ENCODE peak calls at places on chromosomes 16 and 17, in eight cellular contexts. M is neural crest cell; U is colonic mucosa; S is mesothelial cell of epicardium; C is CD8-positive, alpha-beta T cell; R is endodermal cell; D is WTC11; Y is PC-3. V is an unnamed sample.

GRCh38 chr17:78986048-78986648 is 6.4 kb upstream of the LGALS3BP start:
- DNase-seq in Y (peak; percentile 42), S (no peak), M (no peak), U (peak; percentile 53), R (no peak), D (no peak), C (peak; percentile 19), V (no peak)

GRCh38 chr17:29155235-29155965 is 24.8 kb downstream of the MYO18A start:
- DNase-seq in U (peak; percentile 83), D (no peak), C (peak; percentile 51), M (no peak), S (no peak), R (peak; percentile 81), Y (peak; percentile 74), V (no peak)

GRCh38 chr16:50742521-50743150 is 750 bp downstream of the CYLD start:
- DNase-seq in R (peak; percentile 67), Y (peak; percentile 36), C (peak; percentile 51), M (no peak), U (peak; percentile 29), D (peak; percentile 25), S (no peak), V (peak; percentile 17)

GRCh38 chr16:11152677-11153321 is 103.2 kb downstream of the SOCS1 start:
- DNase-seq in S (no peak), C (no peak), Y (no peak), U (no peak), M (no peak), D (no peak), R (no peak), V (no peak)

GRCh38 chr17:19247423-19247822 is 10.3 kb downstream of the EPN2 start:
- DNase-seq in S (no peak), Y (no peak), D (no peak), U (no peak), M (no peak), R (no peak), C (no peak), V (no peak)

GRCh38 chr17:43745541-43745940 is 13.1 kb downstream of the SOST start:
- DNase-seq in S (no peak), C (no peak), U (no peak), R (no peak), D (peak; percentile 21), Y (no peak), M (no peak), V (no peak)

GRCh38 chr17:47208744-47209488 is at the start of gene MYL4:
- DNase-seq in D (no peak), U (no peak), Y (no peak), C (no peak), S (no peak), R (peak; percentile 70), M (no peak), V (no peak)

GRCh38 chr17:30021708-30022317 is 80.4 kb downstream of the EFCAB5 start:
- DNase-seq in M (peak; percentile 31), D (no peak), S (no peak), Y (peak; percentile 54), C (peak; percentile 27), U (peak; percentile 32), R (peak; percentile 71), V (peak; percentile 30)

GRCh38 chr17:65485388-65486299 is 75.8 kb downstream of the AXIN2 start:
- DNase-seq in R (peak; percentile 37), M (no peak), C (no peak), Y (no peak), D (no peak), S (no peak), U (no peak), V (no peak)

GRCh38 chr17:28505986-28506665 is at the start of gene FOXN1:
- DNase-seq in Y (no peak), D (no peak), M (no peak), U (no peak), S (no peak), C (no peak), R (no peak), V (no peak)

GRCh38 chr16:78684040-78684611 is 584.7 kb downstream of the WWOX start:
- DNase-seq in C (no peak), R (no peak), U (peak; percentile 30), Y (peak; percentile 77), M (no peak), S (no peak), D (no peak), V (no peak)

GRCh38 chr16:31143036-31143888 is 6.6 kb downstream of the PRSS36 start:
- DNase-seq in R (peak; percentile 65), S (no peak), Y (no peak), D (peak; percentile 51), U (peak; percentile 50), C (no peak), M (no peak), V (no peak)

DNA sequence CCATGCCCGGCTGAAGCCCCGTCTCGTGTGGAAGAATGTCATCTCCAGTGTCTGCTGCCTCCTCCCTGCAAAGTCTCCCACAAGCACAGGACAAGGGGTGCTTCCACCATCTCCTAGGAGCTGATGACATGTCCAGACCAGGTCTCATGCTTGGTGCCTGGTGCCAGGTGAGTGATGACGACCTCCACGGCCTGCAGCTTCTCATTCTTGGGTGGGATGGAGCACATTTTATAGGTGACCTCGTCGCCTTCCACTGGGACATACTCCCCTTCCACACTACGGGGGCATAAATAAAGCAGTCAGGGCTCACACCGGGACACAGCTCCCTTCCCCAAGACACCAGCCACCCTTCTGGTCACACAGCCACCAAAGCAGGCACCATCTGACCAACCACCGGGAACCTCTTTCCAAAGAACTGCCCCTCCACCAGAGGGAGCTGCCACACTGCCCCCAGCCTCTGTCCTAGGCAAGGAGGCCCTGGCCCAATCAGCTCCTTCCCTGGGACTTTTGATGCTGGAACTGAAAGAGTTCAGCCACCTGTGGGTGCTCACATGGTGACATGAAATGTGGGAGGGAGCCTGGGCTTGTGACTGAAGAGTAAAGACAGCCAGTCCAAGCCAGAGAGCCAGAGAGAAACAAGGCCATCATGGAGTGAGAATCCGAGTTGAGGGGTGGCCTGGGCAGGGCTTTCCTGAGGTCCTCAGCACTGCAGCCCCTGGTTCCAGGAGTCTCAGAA is 13.6 kb downstream of the CARHSP1 start:
- DNase-seq in S (no peak), U (peak; percentile 20), M (no peak), D (no peak), R (no peak), C (no peak), Y (no peak), V (no peak)
- TF ChIP-seq CTCF in S (no peak), U (no peak), M (peak; percentile 34), D (no peak), R (peak; percentile 62), C (no peak), Y (peak; percentile 42), V (no peak)

GRCh38 chr17:1606352-1606985 is 22.2 kb downstream of the SLC43A2 start:
- DNase-seq in M (no peak), S (no peak), R (no peak), D (no peak), C (no peak), U (no peak), Y (no peak), V (no peak)

GRCh38 chr17:1607971-1608320 is 20.7 kb downstream of the SLC43A2 start:
- DNase-seq in M (no peak), U (no peak), D (no peak), Y (no peak), C (no peak), S (no peak), R (no peak), V (no peak)

GRCh38 chr17:1605681-1606351 is 22.8 kb downstream of the SLC43A2 start:
- DNase-seq in U (no peak), R (no peak), Y (no peak), S (no peak), C (no peak), M (no peak), D (no peak), V (no peak)

GRCh38 chr17:1601571-1601970 is 27.1 kb downstream of the SLC43A2 start:
- DNase-seq in M (no peak), R (no peak), U (no peak), C (no peak), D (no peak), S (no peak), Y (no peak), V (no peak)

DNA sequence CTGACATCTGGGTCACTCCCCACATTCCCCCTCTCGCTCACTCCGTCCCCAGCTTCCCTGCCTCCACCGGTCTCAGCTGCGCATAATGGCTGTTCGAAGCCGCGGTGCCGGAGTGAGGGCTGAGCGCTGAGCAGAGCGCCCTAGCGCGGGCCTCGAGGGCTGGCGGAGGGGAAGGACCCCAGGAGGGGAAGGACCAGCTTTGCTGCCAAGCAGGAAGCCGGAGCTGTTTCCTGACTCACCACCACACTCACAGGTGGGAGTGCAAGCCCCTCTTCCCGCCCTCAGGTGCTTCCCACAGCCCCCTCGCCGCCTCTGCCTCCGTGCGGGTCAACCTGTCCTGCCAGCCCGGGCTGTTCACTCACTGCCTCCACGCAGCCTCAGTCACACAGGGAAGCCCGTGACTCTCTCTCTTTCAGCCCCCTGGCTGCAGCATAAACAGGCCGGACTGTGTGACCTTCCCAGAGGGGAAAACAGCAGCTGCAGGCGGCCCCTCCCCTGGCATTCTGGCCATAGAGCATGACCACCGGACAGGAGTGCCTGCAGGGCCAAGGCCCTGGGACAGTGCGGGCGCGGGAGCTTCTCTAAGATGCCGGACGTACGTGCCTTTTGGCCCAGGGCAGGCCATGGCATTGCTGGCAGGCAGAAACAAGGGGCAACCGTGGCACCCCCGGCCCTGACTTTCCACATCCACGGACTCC is 23.7 kb downstream of the SLC43A2 start:
- DNase-seq in S (no peak), U (no peak), D (peak; percentile 40), C (no peak), R (no peak), Y (no peak), M (no peak), V (no peak)
- TF ChIP-seq CTCF in S (no peak), U (no peak), D (no peak), C (no peak), R (no peak), Y (no peak), M (no peak), V (no peak)

GRCh38 chr17:37614391-37614790 is 5.2 kb upstream of the SYNRG start:
- DNase-seq in C (no peak), S (no peak), Y (peak; percentile 67), D (no peak), M (no peak), U (no peak), R (no peak), V (no peak)

GRCh38 chr17:37608369-37609169 is 649 bp downstream of the SYNRG start:
- DNase-seq in R (no peak), C (no peak), U (peak; percentile 38), M (peak; percentile 56), S (peak; percentile 36), D (peak; percentile 69), Y (peak; percentile 2), V (peak; percentile 64)

GRCh38 chr17:37609170-37610040 is at the start of gene SYNRG:
- DNase-seq in S (peak; percentile 92), C (peak; percentile 95), U (peak; percentile 95), R (peak; percentile 100), M (peak; percentile 94), D (peak; percentile 97), Y (peak; percentile 89), V (peak; percentile 99)

GRCh38 chr17:37607637-37608368 is 1.4 kb downstream of the SYNRG start:
- DNase-seq in U (no peak), R (no peak), Y (no peak), M (no peak), S (no peak), C (peak; percentile 27), D (no peak), V (peak; percentile 11)

GRCh38 chr17:37610971-37611370 is 1.8 kb upstream of the SYNRG start:
- DNase-seq in U (no peak), S (no peak), C (no peak), Y (no peak), M (no peak), R (no peak), D (no peak), V (no peak)
- TF ChIP-seq CTCF in U (no peak), S (no peak), C (no peak), Y (no peak), M (no peak), R (no peak), D (no peak), V (no peak)

GRCh38 chr17:17922198-17922901 is 49.9 kb downstream of the TOM1L2 start:
- DNase-seq in U (no peak), Y (no peak), D (no peak), C (no peak), M (no peak), R (peak; percentile 81), S (no peak), V (no peak)
- TF ChIP-seq CTCF in U (no peak), Y (no peak), D (no peak), C (no peak), M (no peak), R (no peak), S (no peak), V (no peak)

V was measured in endothelial cell.